ENCODE peak calls at places on chromosomes 4 and X, in eight cellular contexts. I, R, K, B, U, D, O and S are unnamed samples.

GRCh38 chrX:152170621-152171020 is 32.2 kb upstream of the MAGEA10 start:
- DNase-seq in I (no peak), R (no peak), K (no peak), B (no peak), U (no peak), D (no peak), O (no peak), S (no peak)

GRCh38 chr4:75630174-75630931 is at the start of gene CDKL2:
- DNase-seq in I (peak; percentile 97), R (peak; percentile 64), K (peak; percentile 80), B (peak; percentile 62), U (peak; percentile 57), D (peak; percentile 25), O (peak; percentile 90), S (peak; percentile 19)

GRCh38 chr4:175273995-175274753 is 356.0 kb downstream of the ADAM29 start:
- DNase-seq in I (no peak), R (no peak), K (no peak), B (peak; percentile 45), U (no peak), D (no peak), O (no peak), S (peak; percentile 22)

GRCh38 chrX:24145340-24146186 is 4.0 kb upstream of the ZFX start:
- DNase-seq in I (no peak), R (no peak), K (no peak), B (peak; percentile 50), U (no peak), D (peak; percentile 62), O (no peak), S (peak; percentile 53)

GRCh38 chr4:38563703-38564490 is 100.1 kb upstream of the KLF3 start:
- DNase-seq in I (no peak), R (no peak), K (no peak), B (peak; percentile 12), U (no peak), D (no peak), O (peak; percentile 61), S (peak; percentile 18)

GRCh38 chrX:1589356-1590130 is 1.9 kb upstream of the AKAP17A start:
- DNase-seq in I (peak; percentile 18), R (no peak), K (peak; percentile 13), B (no peak), U (no peak), D (no peak), O (no peak), S (no peak)

GRCh38 chr4:137510866-137511265 is 21.4 kb downstream of the PCDH18 start:
- DNase-seq in I (no peak), R (no peak), K (no peak), B (peak; percentile 94), U (no peak), D (peak; percentile 91), O (no peak), S (peak; percentile 72)

GRCh38 chr4:42411803-42412202 is 14.5 kb downstream of the SHISA3 start:
- DNase-seq in I (no peak), R (no peak), K (no peak), B (peak; percentile 5), U (no peak), D (no peak), O (no peak), S (no peak)

GRCh38 chr4:147839651-147840050 is 107.8 kb downstream of the ARHGAP10 start:
- DNase-seq in I (no peak), R (no peak), K (no peak), B (no peak), U (no peak), D (no peak), O (no peak), S (no peak)

GRCh38 chr4:139918591-139918990 is 235.4 kb downstream of the MAML3 start:
- DNase-seq in I (no peak), R (no peak), K (no peak), B (no peak), U (no peak), D (no peak), O (no peak), S (no peak)

GRCh38 chr4:127778102-127778501 is 4.0 kb upstream of the HSPA4L start:
- DNase-seq in I (no peak), R (no peak), K (no peak), B (no peak), U (no peak), D (no peak), O (no peak), S (no peak)

GRCh38 chr4:122733805-122734155 is 1.3 kb downstream of the BBS12 start:
- DNase-seq in I (no peak), R (no peak), K (no peak), B (no peak), U (no peak), D (no peak), O (no peak), S (no peak)

GRCh38 chrX:15468036-15468435 is 25.1 kb downstream of the PIR start:
- DNase-seq in I (no peak), R (no peak), K (peak; percentile 64), B (peak; percentile 23), U (peak; percentile 58), D (peak; percentile 74), O (no peak), S (peak; percentile 24)

GRCh38 chr4:127641524-127641923 is 8.8 kb downstream of the INTU start:
- DNase-seq in I (no peak), R (no peak), K (no peak), B (no peak), U (no peak), D (no peak), O (no peak), S (no peak)

GRCh38 chrX:12946406-12946805 is 28.5 kb upstream of the TMSB4X start:
- DNase-seq in I (no peak), R (no peak), K (no peak), B (no peak), U (no peak), D (no peak), O (no peak), S (no peak)

GRCh38 chr4:85828295-85828910 is 353.5 kb downstream of the ARHGAP24 start:
- DNase-seq in I (no peak), R (no peak), K (no peak), B (peak; percentile 53), U (no peak), D (peak; percentile 46), O (no peak), S (no peak)

GRCh38 chr4:187103351-187103750 is 379.7 kb upstream of the FAT1 start:
- DNase-seq in I (no peak), R (no peak), K (no peak), B (no peak), U (no peak), D (no peak), O (no peak), S (no peak)

GRCh38 chrX:68991691-68992345 is 163.0 kb downstream of the EFNB1 start:
- DNase-seq in I (no peak), R (no peak), K (no peak), B (no peak), U (no peak), D (no peak), O (no peak), S (no peak)

GRCh38 chrX:46140272-46140671 is 404.9 kb downstream of the ZNF674 start:
- DNase-seq in I (no peak), R (no peak), K (no peak), B (no peak), U (no peak), D (no peak), O (no peak), S (no peak)

GRCh38 chr4:14155803-14156202 is 528.3 kb upstream of the BOD1L1 start:
- DNase-seq in I (no peak), R (no peak), K (no peak), B (no peak), U (no peak), D (no peak), O (no peak), S (no peak)

GRCh38 chrX:150219374-150220185 is 143.5 kb upstream of the MAMLD1 start:
- DNase-seq in I (no peak), R (no peak), K (no peak), B (peak; percentile 34), U (no peak), D (peak; percentile 27), O (no peak), S (no peak)

DNA sequence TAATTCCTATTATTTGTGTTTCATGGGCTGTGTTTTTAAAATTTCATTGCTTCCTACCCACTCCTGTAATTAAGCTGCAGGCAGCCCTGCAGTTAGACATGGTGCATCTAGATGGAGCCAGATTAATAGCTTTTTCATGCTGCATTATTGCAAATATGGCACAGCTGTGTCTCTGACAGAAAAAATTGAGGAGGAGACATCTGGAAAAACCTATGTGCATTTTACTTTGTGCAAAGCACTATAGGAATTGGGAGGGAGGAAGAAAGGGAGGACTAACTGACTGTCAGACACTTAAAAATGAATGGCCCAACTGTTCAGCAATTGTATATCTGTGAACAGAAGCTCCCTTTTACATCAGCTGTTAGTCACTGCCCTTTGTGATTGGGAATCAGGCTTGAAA is 8.1 kb upstream of the RPGR start:
- DNase-seq in I (no peak), R (no peak), K (no peak), B (no peak), U (no peak), D (no peak), O (no peak), S (no peak)
- TF ChIP-seq CTCF in I (no peak), R (no peak), K (no peak), B (peak; percentile 14), U (peak; percentile 17), D (no peak), O (peak; percentile 29), S (peak; percentile 27)

GRCh38 chr4:48290146-48290772 is 20.6 kb upstream of the TEC start:
- DNase-seq in I (no peak), R (no peak), K (no peak), B (no peak), U (no peak), D (no peak), O (no peak), S (no peak)
- TF ChIP-seq CTCF in I (peak; percentile 59), R (peak; percentile 16), K (peak; percentile 34), B (peak; percentile 59), U (peak; percentile 16), D (peak; percentile 81), O (no peak), S (peak; percentile 54)

GRCh38 chr4:107736037-107736436 is 16.0 kb upstream of the PAPSS1 start:
- DNase-seq in I (no peak), R (no peak), K (no peak), B (no peak), U (no peak), D (no peak), O (no peak), S (no peak)

GRCh38 chr4:107733431-107733925 is 13.4 kb upstream of the PAPSS1 start:
- DNase-seq in I (no peak), R (no peak), K (no peak), B (no peak), U (no peak), D (no peak), O (no peak), S (no peak)

GRCh38 chr4:107737470-107737869 is 17.4 kb upstream of the PAPSS1 start:
- DNase-seq in I (no peak), R (no peak), K (no peak), B (no peak), U (no peak), D (no peak), O (no peak), S (no peak)

GRCh38 chr4:107736924-107737448 is 17.0 kb upstream of the PAPSS1 start:
- DNase-seq in I (no peak), R (no peak), K (no peak), B (peak; percentile 53), U (no peak), D (peak; percentile 42), O (no peak), S (peak; percentile 19)

GRCh38 chr4:107734120-107734519 is 14.1 kb upstream of the PAPSS1 start:
- DNase-seq in I (no peak), R (no peak), K (no peak), B (no peak), U (no peak), D (no peak), O (no peak), S (no peak)
- TF ChIP-seq CTCF in I (no peak), R (no peak), K (no peak), B (peak; percentile 30), U (no peak), D (peak; percentile 69), O (no peak), S (peak; percentile 40)

GRCh38 chr4:28686618-28687017 is 1826.0 kb downstream of the STIM2 start:
- DNase-seq in I (no peak), R (no peak), K (no peak), B (peak; percentile 12), U (no peak), D (peak; percentile 43), O (peak; percentile 47), S (no peak)
- TF ChIP-seq CTCF in I (peak; percentile 9), R (no peak), K (no peak), B (peak; percentile 59), U (no peak), D (peak; percentile 83), O (peak; percentile 58), S (no peak)